ENCODE peak calls at places on chromosomes 4 and X, in seven cellular contexts. One of them, this sample, is unnamed.

GRCh38 chr4:125787707-125788106 is 473.0 kb downstream of the FAT4 start:
- DNase-seq in cardiac fibroblast: no peak
- DNase-seq in lower lobe of right lung: no peak
- DNase-seq in astrocyte of the spinal cord: no peak
- DNase-seq in H9: no peak
- DNase-seq in neural progenitor cell: no peak
- DNase-seq in tibial nerve: no peak
- DNase-seq in this sample: no peak

GRCh38 chr4:109979932-109980717 is 67.4 kb downstream of the EGF start:
- DNase-seq in lower lobe of right lung: no peak
- DNase-seq in neural progenitor cell: no peak
- DNase-seq in astrocyte of the spinal cord: peak
- DNase-seq in cardiac fibroblast: peak
- DNase-seq in H9: no peak
- DNase-seq in tibial nerve: no peak
- DNase-seq in this sample: no peak

GRCh38 chr4:4364486-4365208 is 22.3 kb upstream of the NSG1 start:
- DNase-seq in lower lobe of right lung: no peak
- DNase-seq in cardiac fibroblast: no peak
- DNase-seq in H9: peak
- DNase-seq in neural progenitor cell: no peak
- DNase-seq in astrocyte of the spinal cord: no peak
- DNase-seq in tibial nerve: no peak
- DNase-seq in this sample: no peak

GRCh38 chr4:172650758-172651495 is 517.7 kb upstream of the GALNT7 start:
- DNase-seq in tibial nerve: no peak
- DNase-seq in neural progenitor cell: no peak
- DNase-seq in lower lobe of right lung: no peak
- DNase-seq in astrocyte of the spinal cord: no peak
- DNase-seq in H9: no peak
- DNase-seq in cardiac fibroblast: no peak
- DNase-seq in this sample: no peak

GRCh38 chr4:159950707-159951106 is 847.8 kb downstream of the RAPGEF2 start:
- DNase-seq in H9: peak
- DNase-seq in cardiac fibroblast: no peak
- DNase-seq in tibial nerve: no peak
- DNase-seq in lower lobe of right lung: no peak
- DNase-seq in astrocyte of the spinal cord: no peak
- DNase-seq in neural progenitor cell: peak
- DNase-seq in this sample: no peak

GRCh38 chr4:113499696-113500095 is 261.8 kb downstream of the CAMK2D start:
- DNase-seq in tibial nerve: no peak
- DNase-seq in cardiac fibroblast: peak
- DNase-seq in lower lobe of right lung: no peak
- DNase-seq in H9: no peak
- DNase-seq in neural progenitor cell: no peak
- DNase-seq in astrocyte of the spinal cord: peak
- DNase-seq in this sample: peak

GRCh38 chr4:7226464-7226863 is 34.1 kb downstream of the SORCS2 start:
- DNase-seq in astrocyte of the spinal cord: no peak
- DNase-seq in lower lobe of right lung: no peak
- DNase-seq in neural progenitor cell: peak
- DNase-seq in H9: no peak
- DNase-seq in tibial nerve: no peak
- DNase-seq in cardiac fibroblast: no peak
- DNase-seq in this sample: no peak

GRCh38 chr4:48634688-48635308 is 144.7 kb downstream of the ZAR1 start:
- DNase-seq in lower lobe of right lung: no peak
- DNase-seq in tibial nerve: no peak
- DNase-seq in H9: no peak
- DNase-seq in neural progenitor cell: no peak
- DNase-seq in cardiac fibroblast: no peak
- DNase-seq in astrocyte of the spinal cord: no peak
- DNase-seq in this sample: no peak

GRCh38 chr4:120158860-120159259 is 92.2 kb upstream of the MAD2L1 start:
- DNase-seq in tibial nerve: no peak
- DNase-seq in H9: no peak
- DNase-seq in cardiac fibroblast: no peak
- DNase-seq in lower lobe of right lung: no peak
- DNase-seq in neural progenitor cell: peak
- DNase-seq in astrocyte of the spinal cord: no peak
- DNase-seq in this sample: no peak

GRCh38 chr4:42048394-42048793 is 58.1 kb downstream of the SLC30A9 start:
- DNase-seq in H9: no peak
- DNase-seq in tibial nerve: no peak
- DNase-seq in cardiac fibroblast: peak
- DNase-seq in lower lobe of right lung: no peak
- DNase-seq in neural progenitor cell: no peak
- DNase-seq in astrocyte of the spinal cord: peak
- DNase-seq in this sample: peak

GRCh38 chr4:14301993-14302392 is 674.5 kb upstream of the BOD1L1 start:
- DNase-seq in tibial nerve: no peak
- DNase-seq in astrocyte of the spinal cord: no peak
- DNase-seq in H9: no peak
- DNase-seq in cardiac fibroblast: no peak
- DNase-seq in lower lobe of right lung: no peak
- DNase-seq in neural progenitor cell: no peak
- DNase-seq in this sample: no peak

GRCh38 chrX:46601283-46601682 is 27.7 kb downstream of the CHST7 start:
- DNase-seq in neural progenitor cell: no peak
- DNase-seq in tibial nerve: no peak
- DNase-seq in H9: no peak
- DNase-seq in astrocyte of the spinal cord: peak
- DNase-seq in lower lobe of right lung: no peak
- DNase-seq in cardiac fibroblast: peak
- DNase-seq in this sample: no peak

GRCh38 chr4:75686346-75686745 is 13.1 kb upstream of the G3BP2 start:
- DNase-seq in H9: no peak
- DNase-seq in tibial nerve: no peak
- DNase-seq in lower lobe of right lung: no peak
- DNase-seq in astrocyte of the spinal cord: no peak
- DNase-seq in neural progenitor cell: no peak
- DNase-seq in cardiac fibroblast: no peak
- DNase-seq in this sample: no peak

GRCh38 chr4:84477738-84478137 is 21.4 kb downstream of the NKX6-1 start:
- DNase-seq in lower lobe of right lung: no peak
- DNase-seq in cardiac fibroblast: no peak
- DNase-seq in neural progenitor cell: no peak
- DNase-seq in H9: no peak
- DNase-seq in astrocyte of the spinal cord: no peak
- DNase-seq in tibial nerve: no peak
- DNase-seq in this sample: no peak

GRCh38 chrX:15163131-15163530 is 106.8 kb downstream of the ASB9 start:
- DNase-seq in lower lobe of right lung: no peak
- DNase-seq in H9: no peak
- DNase-seq in tibial nerve: no peak
- DNase-seq in neural progenitor cell: no peak
- DNase-seq in cardiac fibroblast: no peak
- DNase-seq in astrocyte of the spinal cord: no peak
- DNase-seq in this sample: no peak

GRCh38 chrX:37455381-37455780 is 106.2 kb downstream of the PRRG1 start:
- DNase-seq in H9: no peak
- DNase-seq in lower lobe of right lung: no peak
- DNase-seq in neural progenitor cell: no peak
- DNase-seq in astrocyte of the spinal cord: no peak
- DNase-seq in tibial nerve: no peak
- DNase-seq in cardiac fibroblast: no peak
- DNase-seq in this sample: peak

GRCh38 chr4:128859887-128860774 is 50.6 kb downstream of the JADE1 start:
- DNase-seq in neural progenitor cell: peak
- DNase-seq in cardiac fibroblast: peak
- DNase-seq in lower lobe of right lung: no peak
- DNase-seq in tibial nerve: peak
- DNase-seq in H9: no peak
- DNase-seq in astrocyte of the spinal cord: peak
- DNase-seq in this sample: no peak

GRCh38 chr4:16224264-16224663 is 2.0 kb downstream of the TAPT1 start:
- DNase-seq in tibial nerve: no peak
- DNase-seq in astrocyte of the spinal cord: no peak
- DNase-seq in lower lobe of right lung: no peak
- DNase-seq in cardiac fibroblast: no peak
- DNase-seq in neural progenitor cell: peak
- DNase-seq in H9: peak
- DNase-seq in this sample: no peak

GRCh38 chr4:16224669-16225068 is 1.6 kb downstream of the TAPT1 start:
- DNase-seq in lower lobe of right lung: no peak
- DNase-seq in tibial nerve: no peak
- DNase-seq in astrocyte of the spinal cord: no peak
- DNase-seq in H9: no peak
- DNase-seq in cardiac fibroblast: no peak
- DNase-seq in neural progenitor cell: no peak
- DNase-seq in this sample: no peak

GRCh38 chr4:16225681-16225995 is 633 bp downstream of the TAPT1 start:
- DNase-seq in neural progenitor cell: no peak
- DNase-seq in lower lobe of right lung: no peak
- DNase-seq in cardiac fibroblast: peak
- DNase-seq in tibial nerve: no peak
- DNase-seq in astrocyte of the spinal cord: no peak
- DNase-seq in H9: no peak
- DNase-seq in this sample: no peak

GRCh38 chr4:16225996-16226815 is at the start of gene TAPT1:
- DNase-seq in neural progenitor cell: peak
- DNase-seq in cardiac fibroblast: peak
- DNase-seq in lower lobe of right lung: peak
- DNase-seq in H9: peak
- DNase-seq in astrocyte of the spinal cord: peak
- DNase-seq in tibial nerve: peak
- DNase-seq in this sample: peak

DNA sequence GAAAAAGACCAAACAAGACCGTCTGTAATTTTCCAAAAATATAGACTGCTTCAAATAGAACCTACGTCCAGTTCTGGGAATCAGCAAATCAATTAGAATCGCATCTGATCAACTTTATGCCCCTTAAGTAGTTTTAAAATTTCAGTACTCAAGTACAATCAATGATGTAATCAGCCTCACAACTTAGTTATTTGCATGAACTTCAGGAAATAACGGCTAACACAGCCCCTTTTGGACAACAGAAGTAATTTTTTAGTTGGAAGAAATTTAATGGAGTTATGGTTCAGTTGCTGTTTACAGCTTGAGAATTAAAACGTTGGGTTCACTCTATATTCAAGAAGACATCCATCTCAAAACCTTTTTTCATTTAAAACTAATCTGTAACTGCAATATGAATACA is 1.1 kb downstream of the TAPT1 start:
- DNase-seq in cardiac fibroblast: peak
- DNase-seq in lower lobe of right lung: no peak
- DNase-seq in neural progenitor cell: no peak
- DNase-seq in H9: no peak
- DNase-seq in tibial nerve: no peak
- DNase-seq in astrocyte of the spinal cord: peak
- DNase-seq in this sample: no peak
- TF ChIP-seq CTCF in cardiac fibroblast: no peak
- TF ChIP-seq CTCF in lower lobe of right lung: peak
- TF ChIP-seq CTCF in neural progenitor cell: no peak
- TF ChIP-seq CTCF in H9: no peak
- TF ChIP-seq CTCF in tibial nerve: no peak
- TF ChIP-seq CTCF in astrocyte of the spinal cord: no peak
- TF ChIP-seq CTCF in this sample: no peak

DNA sequence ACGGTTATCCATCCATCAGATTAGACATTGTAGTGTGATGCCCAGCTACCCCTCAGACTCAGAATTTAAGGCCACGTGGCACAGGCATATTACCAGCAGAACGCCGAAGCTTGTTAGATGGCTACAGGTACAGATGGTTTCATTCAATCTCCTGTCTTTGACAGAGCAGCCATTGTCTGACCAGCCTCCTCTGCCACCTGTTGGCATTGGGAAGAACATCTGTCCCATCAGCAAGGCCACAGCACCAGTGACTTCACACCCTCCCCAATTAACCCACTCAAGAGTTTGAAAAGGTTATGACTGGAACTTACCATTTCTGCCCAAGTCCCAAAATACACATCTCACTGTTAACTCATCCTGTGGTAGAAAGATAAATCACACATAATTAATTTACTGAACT is 22.0 kb upstream of the PHKA2 start:
- DNase-seq in lower lobe of right lung: no peak
- DNase-seq in tibial nerve: no peak
- DNase-seq in astrocyte of the spinal cord: no peak
- DNase-seq in neural progenitor cell: no peak
- DNase-seq in H9: no peak
- DNase-seq in cardiac fibroblast: no peak
- DNase-seq in this sample: no peak
- TF ChIP-seq CTCF in lower lobe of right lung: no peak
- TF ChIP-seq CTCF in tibial nerve: no peak
- TF ChIP-seq CTCF in astrocyte of the spinal cord: no peak
- TF ChIP-seq CTCF in neural progenitor cell: no peak
- TF ChIP-seq CTCF in H9: peak
- TF ChIP-seq CTCF in cardiac fibroblast: no peak
- TF ChIP-seq CTCF in this sample: no peak

DNA sequence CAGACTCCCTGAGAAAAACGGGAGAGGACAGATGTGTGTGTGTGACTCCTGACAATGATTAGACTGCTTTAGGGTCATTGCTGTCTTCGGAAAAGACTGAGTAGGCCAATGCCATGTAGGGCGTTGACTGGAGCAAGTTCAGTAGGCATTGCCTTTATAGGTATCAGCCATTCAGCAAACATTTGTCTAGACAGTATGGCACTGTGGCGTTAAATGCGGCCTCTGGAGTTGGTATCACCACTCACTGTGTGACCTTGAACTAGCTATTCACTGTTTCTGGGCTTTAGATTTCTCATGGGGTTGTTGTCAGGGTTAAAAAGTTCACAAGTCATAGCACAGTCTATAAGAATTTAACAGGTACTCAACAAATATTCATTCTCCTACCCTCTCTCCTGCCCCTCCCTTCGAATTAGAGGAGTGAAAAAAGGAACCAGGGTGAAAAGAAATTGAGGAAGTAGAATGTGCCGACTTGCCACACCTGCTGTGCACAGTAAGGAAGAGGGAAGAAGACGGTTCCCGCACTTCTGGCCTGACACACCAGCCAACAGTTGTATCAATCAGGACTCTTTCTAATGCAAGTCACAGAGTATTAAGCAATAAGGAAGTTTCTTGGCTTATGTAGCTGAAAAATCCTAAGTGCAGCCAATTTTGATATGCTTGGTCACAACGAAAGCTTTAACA is 83.2 kb upstream of the PLAC8 start:
- DNase-seq in tibial nerve: no peak
- DNase-seq in astrocyte of the spinal cord: no peak
- DNase-seq in H9: no peak
- DNase-seq in cardiac fibroblast: peak
- DNase-seq in neural progenitor cell: no peak
- DNase-seq in lower lobe of right lung: peak
- DNase-seq in this sample: no peak
- TF ChIP-seq CTCF in tibial nerve: no peak
- TF ChIP-seq CTCF in astrocyte of the spinal cord: no peak
- TF ChIP-seq CTCF in H9: no peak
- TF ChIP-seq CTCF in cardiac fibroblast: no peak
- TF ChIP-seq CTCF in neural progenitor cell: no peak
- TF ChIP-seq CTCF in lower lobe of right lung: no peak
- TF ChIP-seq CTCF in this sample: no peak

DNA sequence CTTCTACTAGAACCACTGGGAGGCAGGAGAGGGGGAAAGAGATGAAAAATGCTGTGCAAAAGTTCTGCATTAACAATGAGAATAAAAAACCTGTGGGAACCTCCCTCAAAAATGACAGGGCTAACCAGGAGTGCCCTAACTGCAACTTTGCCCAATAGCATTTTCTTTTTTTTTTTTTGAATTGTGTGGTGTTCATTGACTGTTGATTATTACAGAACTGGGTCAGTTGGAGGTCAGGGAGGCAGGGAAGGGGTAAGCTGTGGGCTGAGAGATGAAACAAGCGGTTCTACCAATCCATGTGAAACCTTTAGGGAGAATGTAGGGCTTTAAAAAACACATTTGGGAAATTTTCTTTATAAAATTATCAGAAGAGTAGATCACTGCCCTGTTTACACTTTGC is 157.7 kb downstream of the SPRY1 start:
- DNase-seq in astrocyte of the spinal cord: peak
- DNase-seq in lower lobe of right lung: no peak
- DNase-seq in neural progenitor cell: no peak
- DNase-seq in cardiac fibroblast: peak
- DNase-seq in H9: no peak
- DNase-seq in tibial nerve: no peak
- DNase-seq in this sample: no peak
- TF ChIP-seq CTCF in astrocyte of the spinal cord: no peak
- TF ChIP-seq CTCF in lower lobe of right lung: no peak
- TF ChIP-seq CTCF in neural progenitor cell: no peak
- TF ChIP-seq CTCF in cardiac fibroblast: no peak
- TF ChIP-seq CTCF in H9: no peak
- TF ChIP-seq CTCF in tibial nerve: no peak
- TF ChIP-seq CTCF in this sample: no peak